ENCODE peak calls at places on chromosomes 7 and 10, in ten cellular contexts. One of them, this sample, is unnamed.

GRCh38 chr10:57919864-57920263 is 347.8 kb downstream of the IPMK start:
- DNase-seq in left cardiac atrium: no peak
- DNase-seq in HuH-7: no peak
- DNase-seq in mucosa of descending colon: no peak
- DNase-seq in B cell: no peak
- DNase-seq in naive B cell: no peak
- DNase-seq in naive thymus-derived CD8-positive, alpha-beta T cell: no peak
- DNase-seq in T follicular helper cell: no peak
- DNase-seq in NCI-H2081 treated with DMSO at 0.1 percent for 48 hours: no peak
- DNase-seq in glomerular endothelial cell: no peak
- DNase-seq in this sample: no peak

GRCh38 chr10:123142701-123143161 is 5.2 kb upstream of the HMX2 start:
- DNase-seq in naive thymus-derived CD8-positive, alpha-beta T cell: no peak
- DNase-seq in T follicular helper cell: no peak
- DNase-seq in naive B cell: no peak
- DNase-seq in B cell: no peak
- DNase-seq in NCI-H2081 treated with DMSO at 0.1 percent for 48 hours: no peak
- DNase-seq in HuH-7: no peak
- DNase-seq in left cardiac atrium: no peak
- DNase-seq in mucosa of descending colon: no peak
- DNase-seq in glomerular endothelial cell: no peak
- DNase-seq in this sample: no peak

GRCh38 chr10:77377034-77377433 is 260.6 kb downstream of the KCNMA1 start:
- DNase-seq in HuH-7: no peak
- DNase-seq in B cell: peak; percentile 7
- DNase-seq in naive B cell: no peak
- DNase-seq in naive thymus-derived CD8-positive, alpha-beta T cell: no peak
- DNase-seq in NCI-H2081 treated with DMSO at 0.1 percent for 48 hours: no peak
- DNase-seq in mucosa of descending colon: no peak
- DNase-seq in left cardiac atrium: no peak
- DNase-seq in glomerular endothelial cell: no peak
- DNase-seq in T follicular helper cell: no peak
- DNase-seq in this sample: no peak

GRCh38 chr7:4661871-4662270 is 20.2 kb upstream of the FOXK1 start:
- DNase-seq in naive B cell: no peak
- DNase-seq in HuH-7: no peak
- DNase-seq in naive thymus-derived CD8-positive, alpha-beta T cell: no peak
- DNase-seq in NCI-H2081 treated with DMSO at 0.1 percent for 48 hours: no peak
- DNase-seq in mucosa of descending colon: no peak
- DNase-seq in left cardiac atrium: no peak
- DNase-seq in B cell: no peak
- DNase-seq in glomerular endothelial cell: no peak
- DNase-seq in T follicular helper cell: no peak
- DNase-seq in this sample: no peak

GRCh38 chr10:120578890-120579289 is 121.9 kb downstream of the PLPP4 start:
- DNase-seq in naive thymus-derived CD8-positive, alpha-beta T cell: no peak
- DNase-seq in NCI-H2081 treated with DMSO at 0.1 percent for 48 hours: no peak
- DNase-seq in left cardiac atrium: no peak
- DNase-seq in mucosa of descending colon: no peak
- DNase-seq in glomerular endothelial cell: no peak
- DNase-seq in T follicular helper cell: no peak
- DNase-seq in naive B cell: no peak
- DNase-seq in HuH-7: no peak
- DNase-seq in B cell: no peak
- DNase-seq in this sample: no peak

GRCh38 chr10:127266431-127266830 is 70.0 kb upstream of the INSYN2A start:
- DNase-seq in B cell: no peak
- DNase-seq in mucosa of descending colon: no peak
- DNase-seq in NCI-H2081 treated with DMSO at 0.1 percent for 48 hours: no peak
- DNase-seq in naive B cell: no peak
- DNase-seq in naive thymus-derived CD8-positive, alpha-beta T cell: no peak
- DNase-seq in glomerular endothelial cell: no peak
- DNase-seq in left cardiac atrium: no peak
- DNase-seq in HuH-7: no peak
- DNase-seq in T follicular helper cell: no peak
- DNase-seq in this sample: no peak

GRCh38 chr10:113178771-113179170 is 228.7 kb downstream of the TCF7L2 start:
- DNase-seq in left cardiac atrium: no peak
- DNase-seq in NCI-H2081 treated with DMSO at 0.1 percent for 48 hours: no peak
- DNase-seq in mucosa of descending colon: no peak
- DNase-seq in glomerular endothelial cell: no peak
- DNase-seq in T follicular helper cell: no peak
- DNase-seq in naive thymus-derived CD8-positive, alpha-beta T cell: no peak
- DNase-seq in naive B cell: no peak
- DNase-seq in HuH-7: no peak
- DNase-seq in B cell: no peak
- DNase-seq in this sample: no peak

GRCh38 chr7:22597845-22598244 is 97.9 kb upstream of the STEAP1B start:
- DNase-seq in HuH-7: no peak
- DNase-seq in B cell: no peak
- DNase-seq in glomerular endothelial cell: no peak
- DNase-seq in naive thymus-derived CD8-positive, alpha-beta T cell: no peak
- DNase-seq in T follicular helper cell: no peak
- DNase-seq in mucosa of descending colon: no peak
- DNase-seq in left cardiac atrium: no peak
- DNase-seq in naive B cell: no peak
- DNase-seq in NCI-H2081 treated with DMSO at 0.1 percent for 48 hours: no peak
- DNase-seq in this sample: no peak

GRCh38 chr10:30294506-30295280 is 54.4 kb downstream of the MTPAP start:
- DNase-seq in mucosa of descending colon: no peak
- DNase-seq in left cardiac atrium: no peak
- DNase-seq in B cell: no peak
- DNase-seq in T follicular helper cell: no peak
- DNase-seq in HuH-7: no peak
- DNase-seq in naive thymus-derived CD8-positive, alpha-beta T cell: no peak
- DNase-seq in glomerular endothelial cell: no peak
- DNase-seq in naive B cell: no peak
- DNase-seq in NCI-H2081 treated with DMSO at 0.1 percent for 48 hours: peak; percentile 20
- DNase-seq in this sample: no peak

GRCh38 chr10:97714401-97715258 is 1.1 kb downstream of the MARVELD1 start:
- DNase-seq in naive thymus-derived CD8-positive, alpha-beta T cell: peak; percentile 12
- DNase-seq in NCI-H2081 treated with DMSO at 0.1 percent for 48 hours: no peak
- DNase-seq in mucosa of descending colon: peak; percentile 79
- DNase-seq in B cell: no peak
- DNase-seq in left cardiac atrium: peak; percentile 85
- DNase-seq in HuH-7: peak; percentile 65
- DNase-seq in naive B cell: peak; percentile 43
- DNase-seq in glomerular endothelial cell: no peak
- DNase-seq in T follicular helper cell: no peak
- DNase-seq in this sample: peak; percentile 88

GRCh38 chr7:50335795-50336754 is 31.6 kb downstream of the IKZF1 start:
- DNase-seq in T follicular helper cell: peak; percentile 74
- DNase-seq in mucosa of descending colon: peak; percentile 70
- DNase-seq in naive B cell: peak; percentile 44
- DNase-seq in HuH-7: no peak
- DNase-seq in naive thymus-derived CD8-positive, alpha-beta T cell: peak; percentile 56
- DNase-seq in NCI-H2081 treated with DMSO at 0.1 percent for 48 hours: no peak
- DNase-seq in glomerular endothelial cell: no peak
- DNase-seq in left cardiac atrium: no peak
- DNase-seq in B cell: peak; percentile 80
- DNase-seq in this sample: no peak

GRCh38 chr10:103193820-103194529 is 903 bp upstream of the NT5C2 start:
- DNase-seq in left cardiac atrium: no peak
- DNase-seq in glomerular endothelial cell: no peak
- DNase-seq in NCI-H2081 treated with DMSO at 0.1 percent for 48 hours: no peak
- DNase-seq in naive B cell: no peak
- DNase-seq in B cell: no peak
- DNase-seq in naive thymus-derived CD8-positive, alpha-beta T cell: no peak
- DNase-seq in mucosa of descending colon: no peak
- DNase-seq in T follicular helper cell: no peak
- DNase-seq in HuH-7: no peak
- DNase-seq in this sample: peak; percentile 48

GRCh38 chr7:90216771-90217170 is 5.2 kb downstream of the STEAP2 start:
- DNase-seq in HuH-7: no peak
- DNase-seq in mucosa of descending colon: no peak
- DNase-seq in T follicular helper cell: no peak
- DNase-seq in naive thymus-derived CD8-positive, alpha-beta T cell: no peak
- DNase-seq in B cell: no peak
- DNase-seq in naive B cell: no peak
- DNase-seq in NCI-H2081 treated with DMSO at 0.1 percent for 48 hours: no peak
- DNase-seq in left cardiac atrium: no peak
- DNase-seq in glomerular endothelial cell: no peak
- DNase-seq in this sample: no peak

GRCh38 chr7:140358024-140358770 is 40.1 kb downstream of the SLC37A3 start:
- DNase-seq in B cell: no peak
- DNase-seq in mucosa of descending colon: no peak
- DNase-seq in NCI-H2081 treated with DMSO at 0.1 percent for 48 hours: no peak
- DNase-seq in naive B cell: no peak
- DNase-seq in left cardiac atrium: no peak
- DNase-seq in T follicular helper cell: no peak
- DNase-seq in HuH-7: no peak
- DNase-seq in naive thymus-derived CD8-positive, alpha-beta T cell: no peak
- DNase-seq in glomerular endothelial cell: no peak
- DNase-seq in this sample: no peak

GRCh38 chr10:103542764-103543616 is 49.5 kb downstream of the NEURL1 start:
- DNase-seq in naive thymus-derived CD8-positive, alpha-beta T cell: peak; percentile 20
- DNase-seq in left cardiac atrium: peak; percentile 58
- DNase-seq in NCI-H2081 treated with DMSO at 0.1 percent for 48 hours: peak; percentile 21
- DNase-seq in B cell: no peak
- DNase-seq in T follicular helper cell: no peak
- DNase-seq in HuH-7: peak; percentile 45
- DNase-seq in glomerular endothelial cell: no peak
- DNase-seq in naive B cell: no peak
- DNase-seq in mucosa of descending colon: peak; percentile 55
- DNase-seq in this sample: peak; percentile 53

GRCh38 chr10:96448021-96448457 is 65.7 kb downstream of the TLL2 start:
- DNase-seq in left cardiac atrium: peak; percentile 49
- DNase-seq in NCI-H2081 treated with DMSO at 0.1 percent for 48 hours: no peak
- DNase-seq in T follicular helper cell: no peak
- DNase-seq in mucosa of descending colon: no peak
- DNase-seq in B cell: no peak
- DNase-seq in naive thymus-derived CD8-positive, alpha-beta T cell: no peak
- DNase-seq in HuH-7: no peak
- DNase-seq in naive B cell: no peak
- DNase-seq in glomerular endothelial cell: no peak
- DNase-seq in this sample: no peak

GRCh38 chr7:74464931-74465906 is 11.5 kb downstream of the GTF2IRD1 start:
- DNase-seq in mucosa of descending colon: peak; percentile 72
- DNase-seq in naive thymus-derived CD8-positive, alpha-beta T cell: no peak
- DNase-seq in HuH-7: no peak
- DNase-seq in left cardiac atrium: no peak
- DNase-seq in B cell: no peak
- DNase-seq in NCI-H2081 treated with DMSO at 0.1 percent for 48 hours: no peak
- DNase-seq in naive B cell: no peak
- DNase-seq in T follicular helper cell: no peak
- DNase-seq in glomerular endothelial cell: no peak
- DNase-seq in this sample: no peak

GRCh38 chr7:151981223-151981622 is 25.0 kb downstream of the GALNTL5 start:
- DNase-seq in NCI-H2081 treated with DMSO at 0.1 percent for 48 hours: no peak
- DNase-seq in naive thymus-derived CD8-positive, alpha-beta T cell: no peak
- DNase-seq in HuH-7: no peak
- DNase-seq in left cardiac atrium: no peak
- DNase-seq in glomerular endothelial cell: no peak
- DNase-seq in B cell: no peak
- DNase-seq in mucosa of descending colon: no peak
- DNase-seq in T follicular helper cell: no peak
- DNase-seq in naive B cell: no peak
- DNase-seq in this sample: no peak

GRCh38 chr7:375491-375821 is 85.5 kb downstream of the FOXL3 start:
- DNase-seq in T follicular helper cell: no peak
- DNase-seq in NCI-H2081 treated with DMSO at 0.1 percent for 48 hours: no peak
- DNase-seq in naive B cell: no peak
- DNase-seq in mucosa of descending colon: peak; percentile 19
- DNase-seq in naive thymus-derived CD8-positive, alpha-beta T cell: no peak
- DNase-seq in left cardiac atrium: peak; percentile 11
- DNase-seq in HuH-7: no peak
- DNase-seq in B cell: no peak
- DNase-seq in glomerular endothelial cell: no peak
- DNase-seq in this sample: peak; percentile 57

GRCh38 chr10:86970152-86970886 is 2.0 kb downstream of the ADIRF start:
- DNase-seq in left cardiac atrium: peak; percentile 89
- DNase-seq in glomerular endothelial cell: no peak
- DNase-seq in NCI-H2081 treated with DMSO at 0.1 percent for 48 hours: no peak
- DNase-seq in naive B cell: no peak
- DNase-seq in T follicular helper cell: no peak
- DNase-seq in B cell: no peak
- DNase-seq in mucosa of descending colon: peak; percentile 68
- DNase-seq in naive thymus-derived CD8-positive, alpha-beta T cell: no peak
- DNase-seq in HuH-7: no peak
- DNase-seq in this sample: peak; percentile 91

GRCh38 chr10:63573068-63573697 is 52.0 kb downstream of the REEP3 start:
- DNase-seq in glomerular endothelial cell: peak; percentile 67
- DNase-seq in naive thymus-derived CD8-positive, alpha-beta T cell: no peak
- DNase-seq in mucosa of descending colon: no peak
- DNase-seq in NCI-H2081 treated with DMSO at 0.1 percent for 48 hours: peak; percentile 65
- DNase-seq in left cardiac atrium: no peak
- DNase-seq in T follicular helper cell: no peak
- DNase-seq in B cell: no peak
- DNase-seq in naive B cell: no peak
- DNase-seq in HuH-7: no peak
- DNase-seq in this sample: no peak

GRCh38 chr7:19519443-19519977 is 189.3 kb downstream of the POLR1F start:
- DNase-seq in left cardiac atrium: no peak
- DNase-seq in HuH-7: no peak
- DNase-seq in naive B cell: no peak
- DNase-seq in NCI-H2081 treated with DMSO at 0.1 percent for 48 hours: peak; percentile 63
- DNase-seq in naive thymus-derived CD8-positive, alpha-beta T cell: no peak
- DNase-seq in glomerular endothelial cell: no peak
- DNase-seq in B cell: no peak
- DNase-seq in T follicular helper cell: no peak
- DNase-seq in mucosa of descending colon: no peak
- DNase-seq in this sample: no peak

GRCh38 chr10:101060951-101061813 is 607 bp upstream of the KAZALD1 start:
- DNase-seq in glomerular endothelial cell: no peak
- DNase-seq in B cell: peak; percentile 91
- DNase-seq in HuH-7: peak; percentile 89
- DNase-seq in left cardiac atrium: peak; percentile 98
- DNase-seq in naive B cell: peak; percentile 63
- DNase-seq in NCI-H2081 treated with DMSO at 0.1 percent for 48 hours: peak; percentile 47
- DNase-seq in T follicular helper cell: peak; percentile 82
- DNase-seq in mucosa of descending colon: peak; percentile 98
- DNase-seq in naive thymus-derived CD8-positive, alpha-beta T cell: no peak
- DNase-seq in this sample: peak; percentile 95

GRCh38 chr10:79137826-79138225 is 69.1 kb downstream of the ZMIZ1 start:
- DNase-seq in T follicular helper cell: no peak
- DNase-seq in mucosa of descending colon: peak; percentile 56
- DNase-seq in naive B cell: no peak
- DNase-seq in naive thymus-derived CD8-positive, alpha-beta T cell: peak; percentile 44
- DNase-seq in glomerular endothelial cell: no peak
- DNase-seq in HuH-7: no peak
- DNase-seq in left cardiac atrium: no peak
- DNase-seq in NCI-H2081 treated with DMSO at 0.1 percent for 48 hours: no peak
- DNase-seq in B cell: no peak
- DNase-seq in this sample: no peak

GRCh38 chr10:132223156-132223590 is 36.4 kb downstream of the DPYSL4 start:
- DNase-seq in mucosa of descending colon: peak; percentile 90
- DNase-seq in glomerular endothelial cell: peak; percentile 12
- DNase-seq in left cardiac atrium: peak; percentile 85
- DNase-seq in B cell: peak; percentile 65
- DNase-seq in NCI-H2081 treated with DMSO at 0.1 percent for 48 hours: no peak
- DNase-seq in HuH-7: peak; percentile 98
- DNase-seq in T follicular helper cell: peak; percentile 48
- DNase-seq in naive B cell: peak; percentile 54
- DNase-seq in naive thymus-derived CD8-positive, alpha-beta T cell: peak; percentile 68
- DNase-seq in this sample: peak; percentile 78

GRCh38 chr10:48993627-48994026 is 54.0 kb upstream of the LRRC18 start:
- DNase-seq in naive B cell: no peak
- DNase-seq in B cell: no peak
- DNase-seq in NCI-H2081 treated with DMSO at 0.1 percent for 48 hours: no peak
- DNase-seq in HuH-7: no peak
- DNase-seq in glomerular endothelial cell: no peak
- DNase-seq in left cardiac atrium: no peak
- DNase-seq in T follicular helper cell: no peak
- DNase-seq in mucosa of descending colon: no peak
- DNase-seq in naive thymus-derived CD8-positive, alpha-beta T cell: no peak
- DNase-seq in this sample: no peak

GRCh38 chr7:77651544-77652162 is 44.6 kb upstream of the RSBN1L start:
- DNase-seq in glomerular endothelial cell: peak; percentile 31
- DNase-seq in HuH-7: peak; percentile 15
- DNase-seq in B cell: peak; percentile 45
- DNase-seq in left cardiac atrium: no peak
- DNase-seq in NCI-H2081 treated with DMSO at 0.1 percent for 48 hours: peak; percentile 7
- DNase-seq in T follicular helper cell: peak; percentile 12
- DNase-seq in naive thymus-derived CD8-positive, alpha-beta T cell: peak; percentile 53
- DNase-seq in naive B cell: peak; percentile 30
- DNase-seq in mucosa of descending colon: no peak
- DNase-seq in this sample: no peak

GRCh38 chr10:30786131-30786530 is 156.6 kb upstream of the LYZL2 start:
- DNase-seq in glomerular endothelial cell: no peak
- DNase-seq in naive B cell: no peak
- DNase-seq in naive thymus-derived CD8-positive, alpha-beta T cell: no peak
- DNase-seq in T follicular helper cell: no peak
- DNase-seq in mucosa of descending colon: no peak
- DNase-seq in B cell: no peak
- DNase-seq in left cardiac atrium: no peak
- DNase-seq in HuH-7: no peak
- DNase-seq in NCI-H2081 treated with DMSO at 0.1 percent for 48 hours: no peak
- DNase-seq in this sample: no peak

This sample was measured in suprapubic skin.